ENCODE peak calls at places on chromosome 15, in eight cellular contexts. S is spleen, K is transverse colon, R is IMR-90, Y is HepG2, M is Peyer's patch, J is breast epithelium, T is HCT116. C is an unnamed sample.
A peak's percentile ranks its signal among the peaks of the same experiment; 100 is the strongest.

GRCh38 chr15:57345584-57345983 is 30.7 kb upstream of the CGNL1 start:
- DNase-seq in S (no peak), K (no peak), R (no peak), Y (peak; percentile 54), M (no peak), J (no peak), T (no peak), C (no peak)

GRCh38 chr15:48084759-48085420 is 35.9 kb upstream of the SLC24A5 start:
- DNase-seq in S (no peak), K (no peak), R (peak; percentile 50), Y (peak; percentile 26), M (no peak), J (no peak), T (no peak), C (peak; percentile 7)

GRCh38 chr15:97652700-97653167 is 307.8 kb upstream of the ARRDC4 start:
- DNase-seq in S (no peak), K (peak; percentile 18), R (no peak), Y (no peak), M (peak; percentile 65), J (no peak), T (no peak), C (no peak)

GRCh38 chr15:40763801-40764765 is at the start of gene GCHFR:
- DNase-seq in S (peak; percentile 93), K (peak; percentile 90), R (peak; percentile 47), Y (peak; percentile 83), M (peak; percentile 92), J (peak; percentile 65), T (no peak), C (peak; percentile 89)

GRCh38 chr15:77035584-77035983 is 35.3 kb downstream of the TSPAN3 start:
- DNase-seq in S (peak; percentile 68), K (no peak), R (no peak), Y (no peak), M (peak; percentile 49), J (no peak), T (no peak), C (no peak)

GRCh38 chr15:72491768-72492167 is 17.6 kb downstream of the ARIH1 start:
- DNase-seq in S (no peak), K (no peak), R (peak; percentile 90), Y (no peak), M (no peak), J (no peak), T (no peak), C (no peak)

GRCh38 chr15:89472785-89473256 is 23.6 kb downstream of the RHCG start:
- DNase-seq in S (peak; percentile 83), K (peak; percentile 34), R (peak; percentile 47), Y (peak; percentile 56), M (peak; percentile 74), J (no peak), T (peak; percentile 48), C (peak; percentile 54)

GRCh38 chr15:57384816-57385215 is 8.5 kb downstream of the CGNL1 start:
- DNase-seq in S (no peak), K (no peak), R (peak; percentile 72), Y (peak; percentile 44), M (no peak), J (no peak), T (no peak), C (no peak)

GRCh38 chr15:61828008-61828407 is 232.2 kb downstream of the VPS13C start:
- DNase-seq in S (no peak), K (no peak), R (no peak), Y (peak; percentile 23), M (no peak), J (no peak), T (no peak), C (no peak)

GRCh38 chr15:100667405-100668320 is 65.3 kb downstream of the ASB7 start:
- DNase-seq in S (no peak), K (peak; percentile 31), R (peak; percentile 84), Y (no peak), M (no peak), J (no peak), T (no peak), C (no peak)

GRCh38 chr15:69402816-69403215 is 11.3 kb upstream of the KIF23 start:
- DNase-seq in S (peak; percentile 54), K (no peak), R (no peak), Y (no peak), M (no peak), J (no peak), T (no peak), C (no peak)

GRCh38 chr15:89327113-89327512 is 7.5 kb downstream of the POLG start:
- DNase-seq in S (no peak), K (no peak), R (no peak), Y (no peak), M (no peak), J (no peak), T (no peak), C (no peak)

GRCh38 chr15:70741107-70741511 is 22.2 kb downstream of the UACA start:
- DNase-seq in S (no peak), K (peak; percentile 70), R (peak; percentile 90), Y (peak; percentile 55), M (no peak), J (peak; percentile 70), T (peak; percentile 31), C (no peak)

GRCh38 chr15:26134812-26135211 is 271.7 kb upstream of the ATP10A start:
- DNase-seq in S (no peak), K (no peak), R (no peak), Y (no peak), M (no peak), J (no peak), T (no peak), C (no peak)

GRCh38 chr15:48573780-48574179 is 71.7 kb downstream of the FBN1 start:
- DNase-seq in S (no peak), K (no peak), R (no peak), Y (no peak), M (no peak), J (no peak), T (no peak), C (no peak)

DNA sequence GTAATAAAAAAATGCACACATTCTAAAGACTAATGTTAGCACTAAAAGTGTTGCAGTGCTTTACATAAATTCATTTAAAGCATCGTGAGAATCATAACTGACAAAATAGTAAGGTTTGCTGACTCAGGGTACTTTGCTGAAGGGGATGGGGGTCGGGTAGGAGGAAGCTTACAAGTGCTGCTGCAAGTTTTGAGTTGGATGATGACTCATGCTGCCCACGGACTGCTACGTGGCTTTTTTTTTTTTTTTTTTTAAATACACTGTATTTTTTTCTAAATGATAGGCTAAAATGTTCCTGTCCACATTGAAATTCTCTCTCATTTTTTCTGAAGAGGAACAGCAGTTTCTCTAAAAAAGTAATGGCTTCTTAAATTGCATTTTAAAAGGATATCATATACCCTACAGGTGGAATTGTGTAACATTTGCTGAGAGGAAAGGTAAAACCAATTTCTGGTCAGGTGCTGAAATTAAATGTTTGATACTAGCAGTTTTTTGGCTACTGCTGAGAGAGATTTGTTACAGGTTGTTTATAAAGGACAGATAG is 2.2 kb downstream of the MAPK6 start:
- DNase-seq in S (no peak), K (peak; percentile 47), R (peak; percentile 97), Y (peak; percentile 74), M (no peak), J (peak; percentile 34), T (peak; percentile 54), C (peak; percentile 90)
- TF ChIP-seq POLR2A in S (no peak), K (no peak), R (peak; percentile 49), Y (peak; percentile 48), M (no peak), J (no peak), T (no peak), C (peak; percentile 27)

DNA sequence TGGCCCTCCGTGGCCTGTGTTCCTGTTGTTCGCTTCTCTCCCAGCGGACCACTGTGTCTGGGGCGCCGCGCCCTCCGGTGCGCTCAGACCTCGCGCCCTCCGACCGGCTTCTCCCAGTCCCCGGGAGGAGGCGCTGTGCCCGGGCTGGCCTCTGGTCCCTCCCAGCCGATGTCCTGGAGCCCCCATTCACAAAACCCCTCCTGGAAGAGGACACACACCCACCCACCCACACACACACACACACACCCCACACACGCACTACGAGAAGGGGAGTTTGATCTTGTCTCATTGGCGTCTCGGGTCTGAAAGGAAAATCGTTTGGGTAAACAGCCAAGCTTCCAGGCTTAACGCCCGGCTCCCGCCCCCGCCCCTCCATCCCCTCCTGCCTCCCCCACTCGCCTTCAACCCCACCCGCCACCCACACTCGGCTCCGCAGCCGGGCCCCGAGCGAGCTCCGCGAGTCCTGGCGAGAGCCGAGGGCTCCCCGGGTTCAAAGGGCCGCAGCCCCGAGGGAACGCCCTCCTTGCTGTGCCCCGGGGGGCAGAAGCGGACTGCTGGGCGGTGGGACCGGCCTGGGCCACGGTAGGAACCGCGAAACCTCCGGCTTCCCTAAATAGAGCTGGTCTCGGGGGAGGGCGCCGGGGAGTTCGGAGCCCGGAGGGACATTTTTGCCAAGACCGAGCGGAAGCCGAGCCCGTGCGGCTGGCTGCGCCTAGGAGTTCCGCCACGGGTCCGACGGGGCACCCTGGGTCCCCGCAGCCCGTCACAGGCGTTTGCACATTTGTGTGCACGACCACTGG is 23.6 kb downstream of the NR2F2 start:
- DNase-seq in S (peak; percentile 79), K (no peak), R (peak; percentile 60), Y (no peak), M (no peak), J (no peak), T (no peak), C (no peak)
- TF ChIP-seq POLR2A in S (no peak), K (no peak), R (no peak), Y (no peak), M (no peak), J (no peak), T (no peak), C (no peak)

DNA sequence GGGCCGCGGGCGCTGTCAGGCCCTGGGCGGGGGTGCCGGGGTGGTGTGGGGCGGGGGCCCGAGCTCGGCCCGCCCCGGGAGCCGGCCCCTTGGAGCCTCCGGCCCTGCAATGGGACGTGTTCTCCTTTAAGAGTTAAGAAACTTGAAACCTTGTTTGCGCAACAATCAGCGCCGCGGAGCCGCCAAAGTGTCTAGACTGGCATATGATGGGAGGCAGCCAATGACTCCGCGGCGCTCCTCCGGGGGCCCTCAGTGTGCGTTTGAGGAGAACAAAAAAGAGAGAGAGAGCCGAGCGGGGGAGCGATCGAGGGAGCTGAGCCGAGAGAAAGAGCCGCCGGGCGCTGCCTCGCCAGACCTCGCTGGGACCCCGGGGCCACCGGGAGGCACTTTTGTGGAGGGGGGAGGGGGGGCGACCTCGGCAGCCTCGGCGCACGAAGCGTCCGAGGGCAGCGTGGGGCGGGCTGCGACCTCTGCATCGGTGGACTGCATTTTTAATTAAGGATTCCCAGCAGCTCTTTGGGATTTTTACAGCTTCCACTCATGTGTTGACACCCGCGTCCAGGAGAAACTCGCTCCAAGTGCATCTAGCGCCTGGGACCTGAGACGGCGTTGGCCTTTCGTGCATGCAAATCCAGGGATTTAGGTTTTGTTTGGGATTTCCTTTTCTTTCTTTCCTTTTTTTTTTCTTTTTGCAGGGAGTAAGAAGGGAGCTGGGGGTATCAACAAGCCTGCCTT is at the start of gene SMAD6:
- DNase-seq in S (peak; percentile 93), K (peak; percentile 94), R (peak; percentile 98), Y (peak; percentile 98), M (peak; percentile 93), J (peak; percentile 87), T (peak; percentile 95), C (peak; percentile 88)
- TF ChIP-seq POLR2A in S (no peak), K (peak; percentile 57), R (peak; percentile 81), Y (peak; percentile 35), M (no peak), J (peak; percentile 23), T (peak; percentile 79), C (peak; percentile 27)

DNA sequence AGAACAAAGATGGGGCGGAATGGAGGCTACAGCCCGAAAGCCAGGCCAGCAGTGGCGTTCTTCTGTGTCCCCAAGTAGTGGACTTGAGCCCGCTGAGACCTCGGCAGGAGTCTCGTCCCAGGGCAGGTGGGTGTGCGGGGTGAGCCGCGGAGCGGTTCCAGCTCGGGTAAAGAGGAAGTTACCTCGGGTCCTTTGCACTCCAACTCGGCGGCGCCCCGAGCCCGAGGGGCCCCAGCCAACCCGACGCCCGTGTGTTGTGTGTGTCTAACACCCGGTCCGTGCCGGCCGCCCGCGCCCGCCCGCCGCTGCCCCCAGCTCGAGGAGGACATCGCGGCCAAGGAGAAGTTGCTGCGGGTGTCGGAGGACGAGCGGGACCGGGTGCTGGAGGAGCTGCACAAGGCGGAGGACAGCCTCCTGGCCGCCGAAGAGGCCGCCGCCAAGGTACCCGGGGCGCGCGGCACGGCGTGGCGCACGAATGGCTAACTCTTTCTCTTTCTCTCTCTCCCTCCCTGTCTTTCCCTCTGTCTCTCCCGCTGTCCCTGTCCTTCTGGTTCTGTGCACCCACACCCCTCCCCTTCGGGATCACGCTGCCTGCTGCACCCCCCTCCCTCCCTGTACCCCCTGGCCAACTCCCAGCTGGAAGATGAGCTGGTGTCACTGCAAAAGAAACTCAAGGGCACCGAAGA is 987 bp downstream of the TPM1 start:
- DNase-seq in S (peak; percentile 90), K (no peak), R (no peak), Y (no peak), M (peak; percentile 62), J (no peak), T (no peak), C (no peak)
- TF ChIP-seq POLR2A in S (no peak), K (no peak), R (no peak), Y (no peak), M (no peak), J (no peak), T (no peak), C (no peak)